ENCODE peak calls at places on chromosomes 3 and 15, in seven cellular contexts. M is activated T-cell treated with anti-CD3 and anti-CD28 coated beads, Interleukin-2, amount 50 U/mL, for 72 hours; F is T-helper 9 cell; H is activated gamma-delta T cell treated with Interleukin-2 at 50 U/mL for 16 hours; O is tibial artery; P is GM23338; D is substantia nigra. B is an unnamed sample.

GRCh38 chr3:134754768-134755559 is 40.1 kb upstream of the EPHB1 start:
- DNase-seq in M (peak), F (no peak), H (no peak), O (no peak), P (peak), D (no peak), B (peak)

GRCh38 chr15:33093234-33093633 is 101.3 kb downstream of the FMN1 start:
- DNase-seq in M (no peak), F (no peak), H (no peak), O (no peak), P (no peak), D (no peak), B (no peak)

GRCh38 chr15:73912030-73912596 is 14.1 kb upstream of the LOXL1 start:
- DNase-seq in M (no peak), F (no peak), H (no peak), O (no peak), P (no peak), D (no peak), B (no peak)

GRCh38 chr15:66603301-66604179 is 37.7 kb upstream of the LCTL start:
- DNase-seq in M (peak), F (peak), H (peak), O (peak), P (peak), D (no peak), B (peak)

GRCh38 chr3:138348107-138348949 is at the start of gene MRAS:
- DNase-seq in M (peak), F (no peak), H (no peak), O (peak), P (peak), D (peak), B (peak)

GRCh38 chr3:63896332-63897034 is 15.7 kb downstream of the SCAANT1 start:
- DNase-seq in M (no peak), F (no peak), H (no peak), O (no peak), P (no peak), D (no peak), B (no peak)

GRCh38 chr15:40029979-40030893 is 8.7 kb downstream of the SRP14 start:
- DNase-seq in M (no peak), F (no peak), H (no peak), O (no peak), P (peak), D (no peak), B (peak)

GRCh38 chr15:27796405-27797085 is 302.6 kb downstream of the OCA2 start:
- DNase-seq in M (no peak), F (no peak), H (no peak), O (no peak), P (no peak), D (no peak), B (peak)

GRCh38 chr3:30193625-30194044 is 412.8 kb upstream of the TGFBR2 start:
- DNase-seq in M (no peak), F (no peak), H (no peak), O (no peak), P (no peak), D (no peak), B (no peak)

GRCh38 chr3:170436697-170437096 is 18.0 kb downstream of the CLDN11 start:
- DNase-seq in M (no peak), F (no peak), H (no peak), O (no peak), P (no peak), D (no peak), B (no peak)

GRCh38 chr3:107810195-107811071 is 280.4 kb downstream of the CD47 start:
- DNase-seq in M (no peak), F (no peak), H (no peak), O (no peak), P (no peak), D (no peak), B (peak)

GRCh38 chr15:67248106-67248505 is 6.4 kb downstream of the AAGAB start:
- DNase-seq in M (no peak), F (no peak), H (no peak), O (no peak), P (no peak), D (no peak), B (no peak)

GRCh38 chr3:194671511-194671899 is 486 bp downstream of the LSG1 start:
- DNase-seq in M (peak), F (no peak), H (no peak), O (no peak), P (peak), D (no peak), B (peak)

GRCh38 chr3:15638193-15638890 is 36.8 kb downstream of the BTD start:
- DNase-seq in M (no peak), F (no peak), H (no peak), O (no peak), P (no peak), D (no peak), B (no peak)

GRCh38 chr3:157201648-157202278 is 41.8 kb upstream of the CCNL1 start:
- DNase-seq in M (no peak), F (no peak), H (no peak), O (no peak), P (peak), D (no peak), B (peak)

GRCh38 chr3:173745952-173746682 is 348.6 kb downstream of the NLGN1 start:
- DNase-seq in M (no peak), F (no peak), H (no peak), O (no peak), P (peak), D (no peak), B (peak)

GRCh38 chr3:125219261-125219701 is 6.7 kb upstream of the SLC12A8 start:
- DNase-seq in M (no peak), F (no peak), H (no peak), O (no peak), P (peak), D (no peak), B (peak)

GRCh38 chr3:120516142-120516541 is 65.3 kb upstream of the FSTL1 start:
- DNase-seq in M (no peak), F (no peak), H (no peak), O (no peak), P (no peak), D (no peak), B (no peak)

GRCh38 chr15:64138542-64138941 is 13.0 kb upstream of the SNX22 start:
- DNase-seq in M (no peak), F (no peak), H (no peak), O (no peak), P (no peak), D (no peak), B (no peak)

GRCh38 chr15:62920569-62921502 is 121.7 kb upstream of the TPM1 start:
- DNase-seq in M (no peak), F (no peak), H (no peak), O (no peak), P (no peak), D (no peak), B (no peak)

GRCh38 chr15:29676961-29677402 is 145.3 kb downstream of the TJP1 start:
- DNase-seq in M (no peak), F (no peak), H (no peak), O (no peak), P (no peak), D (no peak), B (peak)

GRCh38 chr15:69014454-69014853 is at the start of gene NOX5:
- DNase-seq in M (no peak), F (no peak), H (no peak), O (no peak), P (no peak), D (no peak), B (no peak)

GRCh38 chr3:36248374-36248773 is 131.9 kb upstream of the STAC start:
- DNase-seq in M (no peak), F (no peak), H (no peak), O (no peak), P (peak), D (no peak), B (peak)